ENCODE peak calls at places on chromosomes 12 and 14, in four cellular contexts. G is effector memory CD8-positive, alpha-beta T cell; Y is naive thymus-derived CD4-positive, alpha-beta T cell; T is GM12878. B is an unnamed sample.
A peak's percentile ranks its signal among the peaks of the same experiment; 100 is the strongest.

GRCh38 chr12:54018608-54018984 is 9.6 kb upstream of the HOXC6 start:
- ATAC-seq in G (no peak), Y (no peak), T (peak; percentile 2), B (no peak)

GRCh38 chr14:61761557-61761956 is 663 bp upstream of the SNAPC1 start:
- ATAC-seq in G (peak; percentile 2), Y (no peak), T (peak; percentile 16), B (no peak)

GRCh38 chr14:33998263-33998662 is 47.4 kb upstream of the EGLN3 start:
- ATAC-seq in G (no peak), Y (no peak), T (no peak), B (no peak)

GRCh38 chr12:93163260-93164036 is 214.3 kb upstream of the NUDT4 start:
- ATAC-seq in G (no peak), Y (peak; percentile 32), T (no peak), B (peak; percentile 34)

GRCh38 chr12:116459921-116460666 is 99.1 kb upstream of the MAP1LC3B2 start:
- ATAC-seq in G (no peak), Y (no peak), T (no peak), B (no peak)

GRCh38 chr12:117998719-117999118 is 17.8 kb upstream of the RFC5 start:
- ATAC-seq in G (no peak), Y (no peak), T (no peak), B (no peak)

GRCh38 chr14:49212721-49213120 is 373.5 kb downstream of the RPS29 start:
- ATAC-seq in G (no peak), Y (no peak), T (no peak), B (no peak)

GRCh38 chr12:118467576-118467975 is 91.2 kb downstream of the SUDS3 start:
- ATAC-seq in G (no peak), Y (no peak), T (no peak), B (no peak)

GRCh38 chr12:104295954-104296353 is 7.6 kb upstream of the EID3 start:
- ATAC-seq in G (no peak), Y (no peak), T (no peak), B (no peak)

GRCh38 chr14:94239416-94239815 is 53.7 kb downstream of the SERPINA10 start:
- ATAC-seq in G (no peak), Y (no peak), T (no peak), B (no peak)

GRCh38 chr14:80425686-80426085 is 214.4 kb upstream of the DIO2 start:
- ATAC-seq in G (no peak), Y (no peak), T (no peak), B (no peak)

GRCh38 chr12:79347852-79348251 is 342.9 kb downstream of the PAWR start:
- ATAC-seq in G (no peak), Y (no peak), T (peak; percentile 60), B (no peak)

GRCh38 chr12:65631621-65632111 is 192.6 kb upstream of the HMGA2 start:
- ATAC-seq in G (no peak), Y (no peak), T (no peak), B (no peak)

GRCh38 chr12:89969098-89969497 is 260.5 kb upstream of the ATP2B1 start:
- ATAC-seq in G (no peak), Y (no peak), T (no peak), B (no peak)

GRCh38 chr14:59087711-59088110 is 100.8 kb upstream of the DAAM1 start:
- ATAC-seq in G (no peak), Y (no peak), T (no peak), B (no peak)

B was measured in stimulated activated memory B cell treated with anti-CD40 and anti-IgM and Interleukin-4, amounts not matched to agents 10 μg/mL and 1 μg/mL and 100 μg/mL, for 72 hours.